ENCODE peak calls at places on chromosomes 13 and 19, in six cellular contexts. I is HCT116, V is upper lobe of left lung, B is K562, D is HepG2, T is GM12878. P is an unnamed sample.

GRCh38 chr13:94233401-94233800 is 246.1 kb downstream of the DCT start:
- ATAC-seq in I (no peak), V (peak; percentile 81), B (no peak), D (no peak), T (no peak), P (peak; percentile 71)

GRCh38 chr19:40589723-40590429 is 11.3 kb upstream of the LTBP4 start:
- ATAC-seq in I (no peak), V (no peak), B (no peak), D (no peak), T (no peak), P (no peak)

GRCh38 chr13:43676320-43676719 is 110.5 kb downstream of the ENOX1 start:
- ATAC-seq in I (no peak), V (no peak), B (no peak), D (no peak), T (peak; percentile 94), P (no peak)

GRCh38 chr19:17090501-17091074 is 15.0 kb downstream of the MYO9B start:
- ATAC-seq in I (no peak), V (peak; percentile 25), B (no peak), D (no peak), T (peak; percentile 66), P (no peak)

GRCh38 chr13:37869506-37869755 is 141 bp downstream of the TRPC4 start:
- ATAC-seq in I (no peak), V (no peak), B (no peak), D (peak; percentile 33), T (no peak), P (no peak)

GRCh38 chr19:15294591-15294990 is 37.7 kb downstream of the BRD4 start:
- ATAC-seq in I (no peak), V (peak; percentile 2), B (no peak), D (no peak), T (no peak), P (no peak)

GRCh38 chr19:3176715-3177501 is 1.7 kb upstream of the S1PR4 start:
- ATAC-seq in I (peak; percentile 93), V (peak; percentile 56), B (peak; percentile 97), D (peak; percentile 47), T (peak; percentile 5), P (peak; percentile 13)

GRCh38 chr19:50325310-50326100 is 3.7 kb downstream of the KCNC3 start:
- ATAC-seq in I (peak; percentile 40), V (peak; percentile 78), B (peak; percentile 66), D (peak; percentile 55), T (peak; percentile 30), P (no peak)

GRCh38 chr13:106562301-106562700 is 5.6 kb downstream of the ARGLU1 start:
- ATAC-seq in I (no peak), V (no peak), B (no peak), D (no peak), T (no peak), P (no peak)

GRCh38 chr19:48271531-48272151 is 1.8 kb downstream of the ZNF114 start:
- ATAC-seq in I (peak; percentile 43), V (peak; percentile 67), B (no peak), D (peak; percentile 78), T (peak; percentile 69), P (peak; percentile 51)

GRCh38 chr13:114010401-114011101 is 36.7 kb upstream of the C13orf46 start:
- ATAC-seq in I (no peak), V (no peak), B (no peak), D (no peak), T (no peak), P (no peak)

GRCh38 chr19:18292810-18293641 is 11.6 kb upstream of the JUND start:
- ATAC-seq in I (peak; percentile 70), V (peak; percentile 78), B (peak; percentile 73), D (peak; percentile 80), T (peak; percentile 31), P (peak; percentile 61)

GRCh38 chr13:46168341-46168740 is 13.6 kb downstream of the LCP1 start:
- ATAC-seq in I (no peak), V (peak; percentile 77), B (peak; percentile 76), D (no peak), T (peak; percentile 52), P (peak; percentile 47)
- TF ChIP-seq POLR2AphosphoS5 in I (no peak), V (peak; percentile 24), B (no peak), D (no peak), T (peak; percentile 88), P (no peak)

DNA sequence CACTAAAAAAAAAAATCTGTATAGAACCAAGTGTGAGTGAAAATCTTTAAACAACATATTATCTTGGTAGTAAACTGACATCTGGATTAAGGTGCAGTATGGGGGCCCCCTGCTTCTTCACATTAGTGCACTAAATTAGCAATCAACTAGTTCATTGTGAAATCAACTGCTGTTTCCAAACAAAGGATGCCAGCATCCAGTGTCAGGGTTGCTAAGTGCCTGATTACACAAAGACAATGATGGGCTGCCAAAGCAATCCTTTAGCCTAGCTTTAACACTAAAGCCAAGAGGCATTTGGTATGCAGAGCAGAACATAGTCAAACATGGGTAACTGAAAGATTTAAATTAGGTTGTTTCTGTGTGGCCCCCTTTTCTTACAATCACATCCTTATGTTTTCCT is 543.2 kb upstream of the SLITRK5 start:
- ATAC-seq in I (no peak), V (no peak), B (no peak), D (no peak), T (no peak), P (no peak)
- TF ChIP-seq CTCF in I (no peak), V (no peak), B (no peak), D (no peak), T (no peak), P (no peak)

GRCh38 chr19:10335149-10336053 is 2.1 kb upstream of the RAVER1 start:
- ATAC-seq in I (no peak), V (no peak), B (no peak), D (peak; percentile 54), T (no peak), P (no peak)
- H3K4me3 ChIP-seq in I (peak overlapping the region; percentile 18), V (peak overlapping the region; percentile 84), B (peak overlapping the region; percentile 93), D (peak overlapping the region; percentile 89), T (no peak overlapping the region), P (no peak overlapping the region)

GRCh38 chr19:39434123-39435076 is 1.3 kb downstream of the RPS16 start:
- ATAC-seq in I (no peak), V (no peak), B (no peak), D (no peak), T (no peak), P (no peak)
- TF ChIP-seq POLR2AphosphoS5 in I (no peak), V (no peak), B (no peak), D (peak; percentile 29), T (peak; percentile 17), P (no peak)

GRCh38 chr19:44141191-44142013 is at the start of gene ZNF234:
- ATAC-seq in I (peak; percentile 94), V (peak; percentile 99), B (peak; percentile 93), D (peak; percentile 98), T (peak; percentile 96), P (peak; percentile 94)
- TF ChIP-seq CTCF in I (no peak), V (no peak), B (no peak), D (peak; percentile 36), T (no peak), P (no peak)

DNA sequence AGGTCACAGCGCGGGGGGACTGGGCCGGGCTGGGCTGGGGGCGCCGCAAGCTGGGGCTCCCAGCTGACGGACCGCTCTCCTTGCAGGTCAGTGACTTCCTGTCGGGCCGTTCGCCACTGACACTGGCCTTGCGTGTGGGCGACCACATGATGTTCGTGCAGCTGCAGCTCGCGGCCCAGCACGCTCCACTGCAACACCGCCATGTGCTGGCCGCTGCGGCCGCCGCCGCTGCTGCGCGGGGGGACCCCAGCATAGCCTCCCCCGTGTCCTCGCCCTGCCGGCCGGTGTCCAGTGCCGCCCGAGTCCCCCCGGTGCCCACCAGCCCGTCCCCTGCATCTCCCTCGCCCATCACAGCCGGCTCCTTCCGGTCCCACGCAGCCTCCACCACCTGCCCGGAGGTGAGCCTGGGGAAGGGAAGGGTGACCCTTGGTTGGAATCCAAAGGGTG is 5.7 kb downstream of the MIDN start:
- ATAC-seq in I (no peak), V (no peak), B (no peak), D (no peak), T (no peak), P (no peak)
- H3K4me3 ChIP-seq in I (no peak overlapping the region), V (peak overlapping the region; percentile 97), B (no peak overlapping the region), D (no peak overlapping the region), T (no peak overlapping the region), P (peak overlapping the region; percentile 11)

GRCh38 chr19:47120461-47120860 is 6.9 kb upstream of the ZC3H4 start:
- ATAC-seq in I (no peak), V (no peak), B (no peak), D (no peak), T (no peak), P (no peak)

GRCh38 chr19:47124937-47125668 is 5.5 kb upstream of the SAE1 start:
- ATAC-seq in I (peak; percentile 82), V (peak; percentile 87), B (peak; percentile 85), D (peak; percentile 78), T (peak; percentile 76), P (peak; percentile 83)

GRCh38 chr19:47123406-47123805 is 7.2 kb upstream of the SAE1 start:
- ATAC-seq in I (no peak), V (no peak), B (no peak), D (no peak), T (no peak), P (no peak)

GRCh38 chr19:47125669-47125938 is 5.0 kb upstream of the SAE1 start:
- ATAC-seq in I (no peak), V (no peak), B (no peak), D (no peak), T (no peak), P (peak; percentile 70)

GRCh38 chr19:47122359-47123335 is 8.0 kb upstream of the SAE1 start:
- ATAC-seq in I (peak; percentile 72), V (no peak), B (no peak), D (peak; percentile 84), T (no peak), P (no peak)
- TF ChIP-seq POLR2AphosphoS5 in I (no peak), V (no peak), B (no peak), D (no peak), T (no peak), P (no peak)